ENCODE peak calls at places on chromosome 10, in ten cellular contexts. E is MV-4-11; M is CD8-positive, alpha-beta memory T cell; J is transverse colon; X is tibial artery; H is EH; G is stimulated activated CD8-positive, alpha-beta memory T cell treated with anti-CD3 and anti-CD28 coated beads, Interleukin-4, amount 100 ng/mL, for 1 hour; P is progenitor cell of endocrine pancreas; R is PC-3; U is natural killer cell. Z is an unnamed sample.

GRCh38 chr10:44386546-44387052 is 1.7 kb upstream of the CXCL12 start:
- DNase-seq in E (peak; percentile 6), M (no peak), J (peak; percentile 57), X (peak; percentile 44), H (peak; percentile 77), G (no peak), P (peak; percentile 72), R (peak; percentile 73), U (peak; percentile 43), Z (peak; percentile 57)

GRCh38 chr10:60185426-60185825 is 204.2 kb downstream of the ANK3 start:
- DNase-seq in E (no peak), M (no peak), J (no peak), X (no peak), H (no peak), G (no peak), P (no peak), R (no peak), U (no peak), Z (peak; percentile 11)

GRCh38 chr10:132458595-132459251 is 61.7 kb downstream of the PWWP2B start:
- DNase-seq in E (peak; percentile 61), M (peak; percentile 73), J (peak; percentile 88), X (no peak), H (peak; percentile 44), G (peak; percentile 41), P (peak; percentile 71), R (peak; percentile 36), U (peak; percentile 73), Z (no peak)

GRCh38 chr10:16470747-16471146 is 33.9 kb downstream of the PTER start:
- DNase-seq in E (no peak), M (no peak), J (no peak), X (peak; percentile 28), H (no peak), G (peak; percentile 3), P (no peak), R (no peak), U (peak; percentile 29), Z (no peak)

GRCh38 chr10:103231047-103231551 is 14.6 kb upstream of the RPEL1 start:
- DNase-seq in E (no peak), M (no peak), J (no peak), X (no peak), H (peak; percentile 97), G (no peak), P (no peak), R (peak; percentile 94), U (no peak), Z (no peak)

GRCh38 chr10:3167611-3168330 is 4.8 kb downstream of the PITRM1 start:
- DNase-seq in E (no peak), M (no peak), J (no peak), X (no peak), H (no peak), G (no peak), P (no peak), R (peak; percentile 1), U (no peak), Z (no peak)

GRCh38 chr10:128064615-128065580 is 61.3 kb downstream of the MKI67 start:
- DNase-seq in E (peak; percentile 100), M (peak; percentile 82), J (peak; percentile 63), X (peak; percentile 82), H (peak; percentile 26), G (peak; percentile 52), P (no peak), R (no peak), U (peak; percentile 63), Z (peak; percentile 54)

GRCh38 chr10:112799726-112800510 is 150.1 kb upstream of the TCF7L2 start:
- DNase-seq in E (no peak), M (no peak), J (no peak), X (no peak), H (no peak), G (no peak), P (no peak), R (no peak), U (no peak), Z (no peak)

GRCh38 chr10:87550741-87551140 is 46.0 kb downstream of the MINPP1 start:
- DNase-seq in E (no peak), M (no peak), J (no peak), X (no peak), H (peak; percentile 71), G (no peak), P (no peak), R (no peak), U (no peak), Z (no peak)

GRCh38 chr10:47409171-47409865 is 25.2 kb upstream of the ZNF488 start:
- DNase-seq in E (no peak), M (no peak), J (no peak), X (no peak), H (no peak), G (no peak), P (no peak), R (no peak), U (no peak), Z (no peak)

GRCh38 chr10:123720536-123720935 is 54.4 kb downstream of the GPR26 start:
- DNase-seq in E (no peak), M (no peak), J (no peak), X (no peak), H (no peak), G (no peak), P (no peak), R (no peak), U (no peak), Z (no peak)

GRCh38 chr10:55628260-55628701 is 732.8 kb downstream of the ZWINT start:
- DNase-seq in E (no peak), M (no peak), J (no peak), X (no peak), H (no peak), G (no peak), P (peak; percentile 29), R (no peak), U (no peak), Z (no peak)

GRCh38 chr10:58839771-58840170 is 327.1 kb downstream of the BICC1 start:
- DNase-seq in E (no peak), M (no peak), J (no peak), X (no peak), H (peak; percentile 20), G (no peak), P (no peak), R (no peak), U (no peak), Z (no peak)

GRCh38 chr10:128095023-128095752 is 31.0 kb downstream of the MKI67 start:
- DNase-seq in E (peak; percentile 19), M (peak; percentile 69), J (peak; percentile 33), X (no peak), H (no peak), G (peak; percentile 16), P (no peak), R (peak; percentile 18), U (peak; percentile 42), Z (no peak)

GRCh38 chr10:73413108-73413527 is 740 bp downstream of the ANXA7 start:
- DNase-seq in E (no peak), M (peak; percentile 70), J (peak; percentile 67), X (no peak), H (no peak), G (peak; percentile 6), P (no peak), R (peak; percentile 96), U (peak; percentile 45), Z (peak; percentile 63)

GRCh38 chr10:93595378-93596288 is 5.4 kb downstream of the RBP4 start:
- DNase-seq in E (no peak), M (no peak), J (no peak), X (no peak), H (no peak), G (no peak), P (no peak), R (no peak), U (no peak), Z (no peak)

Z was measured in MM.1S.